ENCODE peak calls at places on chromosomes 4 and X, in seven cellular contexts. X is heart left ventricle, F is GM23248, D is SK-N-SH, V is coronary artery, P is iPS DF 6.9, M is cardiac muscle cell. R is an unnamed sample.

GRCh38 chr4:141807073-141807472 is 170.7 kb downstream of the IL15 start:
- DNase-seq in D (no peak), F (peak; percentile 65), M (no peak), V (no peak), X (no peak), P (no peak), R (no peak)

GRCh38 chrX:38929966-38930421 is 128.7 kb downstream of the MID1IP1 start:
- DNase-seq in V (no peak), X (no peak), M (peak; percentile 5), D (no peak), F (peak; percentile 85), P (no peak), R (no peak)

GRCh38 chr4:26061248-26061986 is 147.4 kb downstream of the SMIM20 start:
- DNase-seq in D (peak; percentile 55), M (peak; percentile 48), X (no peak), F (peak; percentile 45), V (no peak), P (peak; percentile 47), R (no peak)

GRCh38 chr4:26779674-26780073 is 81.0 kb upstream of the STIM2 start:
- DNase-seq in M (no peak), V (no peak), D (no peak), F (peak; percentile 49), X (no peak), P (no peak), R (no peak)

GRCh38 chrX:114787016-114787415 is 203.1 kb downstream of the HTR2C start:
- DNase-seq in M (no peak), F (no peak), V (no peak), D (no peak), X (no peak), P (no peak), R (no peak)

GRCh38 chrX:70452143-70452733 is 7.6 kb downstream of the DLG3 start:
- DNase-seq in F (peak; percentile 58), P (no peak), D (peak; percentile 64), M (peak; percentile 46), X (peak; percentile 46), V (no peak), R (no peak)

GRCh38 chr4:38669233-38669632 is 5.2 kb downstream of the KLF3 start:
- DNase-seq in D (no peak), P (no peak), F (peak; percentile 38), V (no peak), X (no peak), M (no peak), R (no peak)

GRCh38 chr4:45036677-45037076 is 310.3 kb upstream of the GNPDA2 start:
- DNase-seq in X (no peak), P (no peak), F (no peak), M (no peak), V (no peak), D (no peak), R (no peak)

GRCh38 chrX:154114652-154115051 is 17.1 kb upstream of the MECP2 start:
- DNase-seq in M (no peak), F (no peak), X (no peak), D (no peak), V (no peak), P (no peak), R (no peak)

GRCh38 chr4:3045500-3045850 is 28.9 kb downstream of the HTT-AS start:
- DNase-seq in F (peak; percentile 43), M (no peak), P (no peak), V (peak; percentile 74), X (no peak), D (no peak), R (no peak)

GRCh38 chr4:26048378-26048882 is 134.4 kb downstream of the SMIM20 start:
- DNase-seq in F (peak; percentile 96), D (peak; percentile 32), P (no peak), V (no peak), M (no peak), X (peak; percentile 42), R (no peak)

GRCh38 chr4:108209489-108209888 is 40.8 kb upstream of the LEF1 start:
- DNase-seq in P (no peak), X (no peak), F (no peak), V (no peak), D (no peak), M (no peak), R (no peak)

GRCh38 chrX:41526925-41527324 is 79.8 kb downstream of the NYX start:
- DNase-seq in V (no peak), F (peak; percentile 42), D (no peak), X (no peak), P (no peak), M (no peak), R (no peak)

GRCh38 chr4:8516061-8516573 is 64.1 kb upstream of the GPR78 start:
- DNase-seq in F (no peak), D (no peak), M (no peak), V (no peak), P (no peak), X (no peak), R (no peak)

GRCh38 chr4:54971474-54971950 is 153.9 kb downstream of the KDR start:
- DNase-seq in P (peak; percentile 39), M (peak; percentile 68), F (peak; percentile 72), D (peak; percentile 43), V (no peak), X (no peak), R (no peak)

GRCh38 chrX:35006361-35006760 is 63.8 kb downstream of the FAM47B start:
- DNase-seq in P (no peak), F (no peak), X (no peak), V (no peak), D (no peak), M (no peak), R (no peak)

GRCh38 chr4:3467601-3468031 is 4.5 kb downstream of the DOK7 start:
- DNase-seq in P (no peak), F (no peak), D (no peak), M (no peak), V (no peak), X (no peak), R (no peak)

GRCh38 chr4:86358176-86358701 is 1.6 kb downstream of the MAPK10 start:
- DNase-seq in P (no peak), M (peak; percentile 10), V (no peak), D (no peak), X (no peak), F (no peak), R (no peak)

GRCh38 chr4:123856689-123857545 is 460.3 kb downstream of the SPRY1 start:
- DNase-seq in P (peak; percentile 9), V (no peak), D (peak; percentile 41), M (peak; percentile 75), F (peak; percentile 48), X (peak; percentile 56), R (no peak)

GRCh38 chrX:387729-388128 is 1.0 kb upstream of the PPP2R3B start:
- DNase-seq in X (no peak), F (no peak), M (no peak), D (no peak), V (no peak), P (no peak), R (no peak)
- H3K27ac ChIP-seq in X (peak overlapping the region; percentile 97), F (peak overlapping the region; percentile 13), M (peak overlapping the region; percentile 99), D (peak overlapping the region; percentile 29), V (peak overlapping the region; percentile 97), P (no peak overlapping the region), R (peak overlapping the region; percentile 99)

GRCh38 chr4:7046971-7047370 is 3.8 kb downstream of the TADA2B start:
- DNase-seq in M (no peak), X (no peak), D (no peak), F (no peak), V (no peak), P (no peak), R (no peak)
- H3K27ac ChIP-seq in M (no peak overlapping the region), X (no peak overlapping the region), D (no peak overlapping the region), F (peak overlapping the region; percentile 78), V (no peak overlapping the region), P (no peak overlapping the region), R (no peak overlapping the region)

GRCh38 chr4:89661490-89661889 is 175.5 kb downstream of the SNCA start:
- DNase-seq in M (peak; percentile 15), D (no peak), F (peak; percentile 41), X (no peak), P (no peak), V (no peak), R (no peak)

GRCh38 chr4:89657931-89658700 is 178.8 kb downstream of the SNCA start:
- DNase-seq in M (peak; percentile 13), X (no peak), P (no peak), F (peak; percentile 57), V (no peak), D (peak; percentile 10), R (no peak)

GRCh38 chr4:89658701-89659024 is 178.3 kb downstream of the SNCA start:
- DNase-seq in D (no peak), M (no peak), X (no peak), V (no peak), P (no peak), F (no peak), R (no peak)

GRCh38 chr4:89660444-89660843 is 176.5 kb downstream of the SNCA start:
- DNase-seq in D (no peak), M (peak; percentile 8), V (no peak), P (no peak), X (no peak), F (no peak), R (no peak)

GRCh38 chr4:89660851-89661250 is 176.1 kb downstream of the SNCA start:
- DNase-seq in M (no peak), P (no peak), V (no peak), D (no peak), F (peak; percentile 17), X (no peak), R (no peak)
- H3K27ac ChIP-seq in M (no peak overlapping the region), P (no peak overlapping the region), V (no peak overlapping the region), D (no peak overlapping the region), F (no peak overlapping the region), X (no peak overlapping the region), R (no peak overlapping the region)

GRCh38 chr4:1740021-1740545 is 18.8 kb downstream of the TACC3 start:
- DNase-seq in P (no peak), F (no peak), X (no peak), V (no peak), D (no peak), M (no peak), R (no peak)

GRCh38 chr4:1739358-1739757 is 18.0 kb downstream of the TACC3 start:
- DNase-seq in F (no peak), X (no peak), D (no peak), P (no peak), V (no peak), M (no peak), R (no peak)

GRCh38 chr4:1743551-1743950 is 22.2 kb downstream of the TACC3 start:
- DNase-seq in F (no peak), D (no peak), M (no peak), V (no peak), X (no peak), P (no peak), R (no peak)

GRCh38 chr4:1743975-1744374 is 22.7 kb downstream of the TACC3 start:
- DNase-seq in P (no peak), V (no peak), M (no peak), D (no peak), X (no peak), F (no peak), R (no peak)

DNA sequence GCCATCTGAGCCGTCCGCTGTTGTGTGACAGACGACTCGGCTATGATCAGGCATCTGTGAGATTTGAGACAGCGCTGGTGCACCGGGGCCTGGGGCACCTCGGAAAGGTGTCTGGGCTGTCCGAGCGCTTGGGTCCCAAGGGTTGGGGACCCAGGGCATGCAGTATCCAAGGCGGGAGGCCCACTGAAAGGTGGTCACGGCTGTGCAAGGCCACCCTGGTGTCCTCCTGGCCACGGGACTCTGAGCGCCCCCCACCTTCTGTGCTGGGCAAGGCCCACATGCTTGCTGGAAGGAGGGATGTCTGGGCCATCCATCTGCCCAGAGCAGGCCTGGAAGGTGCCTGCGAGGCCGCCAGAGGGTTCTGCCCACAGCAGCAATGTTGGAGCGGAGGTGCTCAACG is 19.9 kb downstream of the TACC3 start:
- DNase-seq in D (no peak), M (no peak), F (no peak), X (no peak), P (no peak), V (no peak), R (no peak)
- H3K27ac ChIP-seq in D (no peak overlapping the region), M (no peak overlapping the region), F (no peak overlapping the region), X (no peak overlapping the region), P (no peak overlapping the region), V (no peak overlapping the region), R (no peak overlapping the region)

GRCh38 chr4:156884183-156884582 is 87.4 kb downstream of the PDGFC start:
- DNase-seq in P (no peak), D (no peak), V (no peak), F (peak; percentile 27), M (no peak), X (no peak), R (no peak)
- H3K27ac ChIP-seq in P (no peak overlapping the region), D (no peak overlapping the region), V (no peak overlapping the region), F (no peak overlapping the region), M (no peak overlapping the region), X (no peak overlapping the region), R (no peak overlapping the region)